ENCODE peak calls at places on chromosomes 4 and X, in eight cellular contexts. One of them, this sample, is unnamed.

GRCh38 chr4:26388671-26389070 is 67.9 kb downstream of the RBPJ start:
- DNase-seq in sigmoid colon: no peak
- DNase-seq in HepG2: no peak
- DNase-seq in stomach: no peak
- DNase-seq in fibroblast of lung: peak
- DNase-seq in body of pancreas: no peak
- DNase-seq in heart left ventricle: no peak
- DNase-seq in upper lobe of right lung: no peak
- DNase-seq in this sample: no peak

GRCh38 chrX:6821730-6822129 is 286.8 kb upstream of the VCX3A start:
- DNase-seq in sigmoid colon: no peak
- DNase-seq in HepG2: no peak
- DNase-seq in stomach: no peak
- DNase-seq in fibroblast of lung: no peak
- DNase-seq in body of pancreas: no peak
- DNase-seq in heart left ventricle: no peak
- DNase-seq in upper lobe of right lung: no peak
- DNase-seq in this sample: no peak

GRCh38 chrX:8815460-8816065 is 14.4 kb upstream of the FAM9A start:
- DNase-seq in sigmoid colon: no peak
- DNase-seq in HepG2: peak
- DNase-seq in stomach: no peak
- DNase-seq in fibroblast of lung: peak
- DNase-seq in body of pancreas: no peak
- DNase-seq in heart left ventricle: no peak
- DNase-seq in upper lobe of right lung: no peak
- DNase-seq in this sample: no peak

GRCh38 chr4:34178476-34178875 is 2065.8 kb downstream of the ARAP2 start:
- DNase-seq in sigmoid colon: no peak
- DNase-seq in HepG2: no peak
- DNase-seq in stomach: no peak
- DNase-seq in fibroblast of lung: peak
- DNase-seq in body of pancreas: no peak
- DNase-seq in heart left ventricle: no peak
- DNase-seq in upper lobe of right lung: no peak
- DNase-seq in this sample: no peak

GRCh38 chr4:123559955-123560669 is 163.5 kb downstream of the SPRY1 start:
- DNase-seq in sigmoid colon: no peak
- DNase-seq in HepG2: peak
- DNase-seq in stomach: no peak
- DNase-seq in fibroblast of lung: peak
- DNase-seq in body of pancreas: no peak
- DNase-seq in heart left ventricle: no peak
- DNase-seq in upper lobe of right lung: no peak
- DNase-seq in this sample: no peak

GRCh38 chr4:116118216-116118615 is 967.2 kb downstream of the TRAM1L1 start:
- DNase-seq in sigmoid colon: no peak
- DNase-seq in HepG2: no peak
- DNase-seq in stomach: no peak
- DNase-seq in fibroblast of lung: peak
- DNase-seq in body of pancreas: no peak
- DNase-seq in heart left ventricle: no peak
- DNase-seq in upper lobe of right lung: no peak
- DNase-seq in this sample: no peak

GRCh38 chr4:108622022-108622421 is 1.6 kb downstream of the RPL34 start:
- DNase-seq in sigmoid colon: no peak
- DNase-seq in HepG2: no peak
- DNase-seq in stomach: no peak
- DNase-seq in fibroblast of lung: no peak
- DNase-seq in body of pancreas: no peak
- DNase-seq in heart left ventricle: no peak
- DNase-seq in upper lobe of right lung: no peak
- DNase-seq in this sample: no peak

GRCh38 chrX:115367455-115367854 is 77.9 kb downstream of the LUZP4 start:
- DNase-seq in sigmoid colon: no peak
- DNase-seq in HepG2: no peak
- DNase-seq in stomach: no peak
- DNase-seq in fibroblast of lung: peak
- DNase-seq in body of pancreas: no peak
- DNase-seq in heart left ventricle: no peak
- DNase-seq in upper lobe of right lung: no peak
- DNase-seq in this sample: no peak

GRCh38 chrX:21745756-21746155 is 12.2 kb downstream of the SMPX start:
- DNase-seq in sigmoid colon: no peak
- DNase-seq in HepG2: no peak
- DNase-seq in stomach: peak
- DNase-seq in fibroblast of lung: no peak
- DNase-seq in body of pancreas: peak
- DNase-seq in heart left ventricle: no peak
- DNase-seq in upper lobe of right lung: no peak
- DNase-seq in this sample: no peak

GRCh38 chrX:38260231-38260630 is 39.6 kb upstream of the SRPX start:
- DNase-seq in sigmoid colon: no peak
- DNase-seq in HepG2: peak
- DNase-seq in stomach: no peak
- DNase-seq in fibroblast of lung: no peak
- DNase-seq in body of pancreas: peak
- DNase-seq in heart left ventricle: no peak
- DNase-seq in upper lobe of right lung: no peak
- DNase-seq in this sample: no peak

DNA sequence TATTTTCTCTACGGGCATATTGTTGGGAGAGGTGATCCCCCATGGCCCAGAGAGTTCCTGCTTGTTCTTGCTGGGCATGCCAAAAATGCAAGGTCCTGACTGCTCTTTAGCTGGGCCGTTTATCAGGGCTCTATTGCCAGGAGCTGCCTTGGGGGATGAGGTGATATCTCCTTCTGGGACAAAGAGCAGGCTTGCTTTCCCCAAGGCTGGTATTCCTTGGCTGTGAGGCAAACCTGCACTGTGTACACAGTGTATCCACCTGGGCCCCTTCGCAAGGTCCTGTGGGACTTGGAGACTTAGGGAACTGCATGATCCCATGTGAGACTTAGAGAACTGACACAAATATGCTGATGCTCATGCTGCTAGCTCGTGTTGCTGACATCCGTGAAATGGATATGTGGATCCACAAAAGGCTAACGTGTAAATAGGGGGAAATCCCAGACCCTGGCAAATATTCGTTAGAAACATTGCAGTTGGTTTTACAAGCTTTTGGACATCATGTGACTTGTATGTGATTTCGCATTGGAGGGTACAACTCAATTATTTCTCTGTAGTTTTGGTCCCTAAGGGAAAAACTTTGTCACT is 24.4 kb upstream of the ZFX start:
- DNase-seq in sigmoid colon: no peak
- DNase-seq in HepG2: no peak
- DNase-seq in stomach: peak
- DNase-seq in fibroblast of lung: no peak
- DNase-seq in body of pancreas: peak
- DNase-seq in heart left ventricle: no peak
- DNase-seq in upper lobe of right lung: no peak
- DNase-seq in this sample: no peak
- H3K27ac ChIP-seq in sigmoid colon: no peak
- H3K27ac ChIP-seq in HepG2: no peak
- H3K27ac ChIP-seq in stomach: no peak
- H3K27ac ChIP-seq in fibroblast of lung: no peak
- H3K27ac ChIP-seq in body of pancreas: peak
- H3K27ac ChIP-seq in heart left ventricle: no peak
- H3K27ac ChIP-seq in upper lobe of right lung: no peak
- H3K27ac ChIP-seq in this sample: no peak

DNA sequence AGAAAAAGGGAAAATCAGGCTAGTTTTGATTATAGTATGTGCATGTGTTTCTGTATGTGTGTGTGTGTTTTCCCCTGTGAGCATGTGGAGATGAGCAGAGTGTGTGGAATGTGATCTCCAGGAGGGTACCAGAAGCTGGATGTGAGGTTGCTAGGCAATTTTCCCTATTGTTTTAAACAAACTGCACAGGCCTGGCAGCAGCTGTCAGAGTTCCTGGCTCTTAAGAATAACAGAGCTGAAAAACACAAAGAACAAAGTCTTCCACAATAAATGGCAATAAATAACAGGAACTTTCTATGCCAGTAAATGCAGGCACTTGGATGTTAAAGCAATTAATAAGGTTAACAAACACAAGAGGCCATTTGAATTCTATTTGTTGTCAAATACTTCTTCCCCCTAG is 344.6 kb upstream of the CTSO start:
- DNase-seq in sigmoid colon: peak
- DNase-seq in HepG2: no peak
- DNase-seq in stomach: no peak
- DNase-seq in fibroblast of lung: peak
- DNase-seq in body of pancreas: no peak
- DNase-seq in heart left ventricle: peak
- DNase-seq in upper lobe of right lung: no peak
- DNase-seq in this sample: peak
- H3K27ac ChIP-seq in sigmoid colon: no peak
- H3K27ac ChIP-seq in HepG2: no peak
- H3K27ac ChIP-seq in stomach: no peak
- H3K27ac ChIP-seq in fibroblast of lung: no peak
- H3K27ac ChIP-seq in body of pancreas: no peak
- H3K27ac ChIP-seq in heart left ventricle: no peak
- H3K27ac ChIP-seq in upper lobe of right lung: no peak
- H3K27ac ChIP-seq in this sample: no peak

GRCh38 chr4:186701273-186701672 is 22.4 kb downstream of the FAT1 start:
- DNase-seq in sigmoid colon: no peak
- DNase-seq in HepG2: peak
- DNase-seq in stomach: no peak
- DNase-seq in fibroblast of lung: peak
- DNase-seq in body of pancreas: peak
- DNase-seq in heart left ventricle: peak
- DNase-seq in upper lobe of right lung: no peak
- DNase-seq in this sample: no peak
- H3K27ac ChIP-seq in sigmoid colon: peak
- H3K27ac ChIP-seq in HepG2: peak
- H3K27ac ChIP-seq in stomach: peak
- H3K27ac ChIP-seq in fibroblast of lung: peak
- H3K27ac ChIP-seq in body of pancreas: peak
- H3K27ac ChIP-seq in heart left ventricle: peak
- H3K27ac ChIP-seq in upper lobe of right lung: peak
- H3K27ac ChIP-seq in this sample: no peak

GRCh38 chrX:154441564-154441963 is 2.4 kb upstream of the FAM50A start:
- DNase-seq in sigmoid colon: no peak
- DNase-seq in HepG2: no peak
- DNase-seq in stomach: no peak
- DNase-seq in fibroblast of lung: no peak
- DNase-seq in body of pancreas: no peak
- DNase-seq in heart left ventricle: no peak
- DNase-seq in upper lobe of right lung: no peak
- DNase-seq in this sample: no peak
- H3K27ac ChIP-seq in sigmoid colon: no peak
- H3K27ac ChIP-seq in HepG2: no peak
- H3K27ac ChIP-seq in stomach: no peak
- H3K27ac ChIP-seq in fibroblast of lung: no peak
- H3K27ac ChIP-seq in body of pancreas: no peak
- H3K27ac ChIP-seq in heart left ventricle: no peak
- H3K27ac ChIP-seq in upper lobe of right lung: no peak
- H3K27ac ChIP-seq in this sample: no peak

This sample was measured in uterus.